ENCODE peak calls at places on chromosomes 4 and X, in seven cellular contexts. W is T follicular helper cell; Y is stimulated activated CD8-positive, alpha-beta memory T cell treated with anti-CD3 and anti-CD28 coated beads, Interleukin-7, amount 100 ng/mL, for 1 hour; D is PC-3; S is NCI-H446; Q is pancreas; H is activated naive CD8-positive, alpha-beta T cell treated with anti-CD3 and anti-CD28 coated beads, Interleukin-2, amount 50 U/mL, for 24 hours. Z is an unnamed sample.

GRCh38 chrX:153640045-153640686 is 6.8 kb upstream of the DUSP9 start:
- DNase-seq in Y (no peak), Q (peak; percentile 53), H (no peak), D (no peak), W (no peak), S (no peak), Z (no peak)

GRCh38 chr4:70945452-70946055 is 43.4 kb downstream of the MOB1B start:
- DNase-seq in S (no peak), Y (no peak), Q (no peak), H (no peak), W (no peak), D (no peak), Z (no peak)

GRCh38 chr4:43822621-43823020 is 626.0 kb downstream of the KCTD8 start:
- DNase-seq in Q (no peak), H (no peak), W (no peak), D (no peak), Y (no peak), S (no peak), Z (no peak)

GRCh38 chr4:109816082-109816442 is 500 bp downstream of the GAR1 start:
- DNase-seq in H (peak; percentile 46), S (no peak), Q (peak; percentile 62), D (no peak), Y (peak; percentile 5), W (peak; percentile 19), Z (peak; percentile 52)

GRCh38 chr4:34181311-34181808 is 2063.0 kb downstream of the ARAP2 start:
- DNase-seq in Q (no peak), W (no peak), S (no peak), H (no peak), D (peak; percentile 85), Y (no peak), Z (no peak)

GRCh38 chr4:126071346-126072333 is 756.9 kb downstream of the FAT4 start:
- DNase-seq in Q (no peak), W (no peak), H (no peak), D (peak; percentile 1), Y (no peak), S (peak; percentile 93), Z (no peak)

GRCh38 chr4:104589264-104589868 is 94.7 kb upstream of the CXXC4 start:
- DNase-seq in H (no peak), Y (no peak), W (no peak), Q (no peak), S (no peak), D (no peak), Z (no peak)

GRCh38 chr4:121278811-121279368 is 101.9 kb downstream of the QRFPR start:
- DNase-seq in S (no peak), D (no peak), Q (no peak), Y (no peak), W (no peak), H (no peak), Z (no peak)

GRCh38 chr4:46249106-46249505 is 125.3 kb upstream of the GABRG1 start:
- DNase-seq in W (no peak), D (no peak), S (no peak), H (no peak), Q (no peak), Y (no peak), Z (no peak)

Z was measured in stimulated activated CD4-positive, alpha-beta T cell treated with anti-CD3 and anti-CD28 coated beads, Interleukin-4, amount 100 ng/mL, for 1 hour.